ENCODE peak calls at places on chromosome 13, in ten cellular contexts. One of them, this sample, is unnamed.

GRCh38 chr13:51269039-51269438 is 46.8 kb downstream of the FAM124A start:
- DNase-seq in HFF-Myc: peak
- DNase-seq in CD8-positive, alpha-beta T cell: no peak
- DNase-seq in activated CD8-positive, alpha-beta T cell treated with anti-CD3 and anti-CD28 coated beads for 36 hours: no peak
- DNase-seq in omental fat pad: no peak
- DNase-seq in GM12878: no peak
- DNase-seq in HL-60: no peak
- DNase-seq in cardiac fibroblast: peak
- DNase-seq in BE2C: no peak
- DNase-seq in WTC11: no peak
- DNase-seq in this sample: no peak

GRCh38 chr13:27923794-27924528 is 4.2 kb downstream of the PDX1 start:
- DNase-seq in HFF-Myc: no peak
- DNase-seq in CD8-positive, alpha-beta T cell: no peak
- DNase-seq in activated CD8-positive, alpha-beta T cell treated with anti-CD3 and anti-CD28 coated beads for 36 hours: peak
- DNase-seq in omental fat pad: no peak
- DNase-seq in GM12878: no peak
- DNase-seq in HL-60: no peak
- DNase-seq in cardiac fibroblast: no peak
- DNase-seq in BE2C: no peak
- DNase-seq in WTC11: peak
- DNase-seq in this sample: no peak

GRCh38 chr13:109182777-109183465 is 553.5 kb downstream of the MYO16 start:
- DNase-seq in HFF-Myc: no peak
- DNase-seq in CD8-positive, alpha-beta T cell: no peak
- DNase-seq in activated CD8-positive, alpha-beta T cell treated with anti-CD3 and anti-CD28 coated beads for 36 hours: no peak
- DNase-seq in omental fat pad: no peak
- DNase-seq in GM12878: no peak
- DNase-seq in HL-60: no peak
- DNase-seq in cardiac fibroblast: no peak
- DNase-seq in BE2C: no peak
- DNase-seq in WTC11: no peak
- DNase-seq in this sample: no peak

GRCh38 chr13:53782400-53783030 is 753.9 kb downstream of the OLFM4 start:
- DNase-seq in HFF-Myc: peak
- DNase-seq in CD8-positive, alpha-beta T cell: no peak
- DNase-seq in activated CD8-positive, alpha-beta T cell treated with anti-CD3 and anti-CD28 coated beads for 36 hours: peak
- DNase-seq in omental fat pad: no peak
- DNase-seq in GM12878: peak
- DNase-seq in HL-60: peak
- DNase-seq in cardiac fibroblast: peak
- DNase-seq in BE2C: peak
- DNase-seq in WTC11: no peak
- DNase-seq in this sample: no peak

GRCh38 chr13:35630551-35631275 is 154.2 kb upstream of the MAB21L1 start:
- DNase-seq in HFF-Myc: peak
- DNase-seq in CD8-positive, alpha-beta T cell: no peak
- DNase-seq in activated CD8-positive, alpha-beta T cell treated with anti-CD3 and anti-CD28 coated beads for 36 hours: no peak
- DNase-seq in omental fat pad: no peak
- DNase-seq in GM12878: no peak
- DNase-seq in HL-60: no peak
- DNase-seq in cardiac fibroblast: peak
- DNase-seq in BE2C: peak
- DNase-seq in WTC11: peak
- DNase-seq in this sample: no peak

GRCh38 chr13:26502826-26503225 is 54.7 kb upstream of the WASF3 start:
- DNase-seq in HFF-Myc: peak
- DNase-seq in CD8-positive, alpha-beta T cell: no peak
- DNase-seq in activated CD8-positive, alpha-beta T cell treated with anti-CD3 and anti-CD28 coated beads for 36 hours: peak
- DNase-seq in omental fat pad: no peak
- DNase-seq in GM12878: no peak
- DNase-seq in HL-60: no peak
- DNase-seq in cardiac fibroblast: peak
- DNase-seq in BE2C: no peak
- DNase-seq in WTC11: no peak
- DNase-seq in this sample: no peak

GRCh38 chr13:51645154-51645650 is 60.9 kb downstream of the WDFY2 start:
- DNase-seq in HFF-Myc: no peak
- DNase-seq in CD8-positive, alpha-beta T cell: no peak
- DNase-seq in activated CD8-positive, alpha-beta T cell treated with anti-CD3 and anti-CD28 coated beads for 36 hours: peak
- DNase-seq in omental fat pad: no peak
- DNase-seq in GM12878: no peak
- DNase-seq in HL-60: peak
- DNase-seq in cardiac fibroblast: peak
- DNase-seq in BE2C: no peak
- DNase-seq in WTC11: no peak
- DNase-seq in this sample: no peak

GRCh38 chr13:50626031-50626643 is 217.4 kb downstream of the DLEU7 start:
- DNase-seq in HFF-Myc: no peak
- DNase-seq in CD8-positive, alpha-beta T cell: no peak
- DNase-seq in activated CD8-positive, alpha-beta T cell treated with anti-CD3 and anti-CD28 coated beads for 36 hours: no peak
- DNase-seq in omental fat pad: no peak
- DNase-seq in GM12878: no peak
- DNase-seq in HL-60: peak
- DNase-seq in cardiac fibroblast: peak
- DNase-seq in BE2C: no peak
- DNase-seq in WTC11: no peak
- DNase-seq in this sample: no peak

GRCh38 chr13:49495783-49496762 is at the start of gene PHF11:
- DNase-seq in HFF-Myc: peak
- DNase-seq in CD8-positive, alpha-beta T cell: peak
- DNase-seq in activated CD8-positive, alpha-beta T cell treated with anti-CD3 and anti-CD28 coated beads for 36 hours: peak
- DNase-seq in omental fat pad: peak
- DNase-seq in GM12878: peak
- DNase-seq in HL-60: peak
- DNase-seq in cardiac fibroblast: peak
- DNase-seq in BE2C: peak
- DNase-seq in WTC11: peak
- DNase-seq in this sample: peak

GRCh38 chr13:33349314-33349995 is 63.9 kb upstream of the STARD13 start:
- DNase-seq in HFF-Myc: no peak
- DNase-seq in CD8-positive, alpha-beta T cell: no peak
- DNase-seq in activated CD8-positive, alpha-beta T cell treated with anti-CD3 and anti-CD28 coated beads for 36 hours: no peak
- DNase-seq in omental fat pad: no peak
- DNase-seq in GM12878: no peak
- DNase-seq in HL-60: no peak
- DNase-seq in cardiac fibroblast: peak
- DNase-seq in BE2C: no peak
- DNase-seq in WTC11: peak
- DNase-seq in this sample: no peak

GRCh38 chr13:39144941-39145533 is 106.8 kb downstream of the NHLRC3 start:
- DNase-seq in HFF-Myc: peak
- DNase-seq in CD8-positive, alpha-beta T cell: no peak
- DNase-seq in activated CD8-positive, alpha-beta T cell treated with anti-CD3 and anti-CD28 coated beads for 36 hours: peak
- DNase-seq in omental fat pad: no peak
- DNase-seq in GM12878: no peak
- DNase-seq in HL-60: no peak
- DNase-seq in cardiac fibroblast: peak
- DNase-seq in BE2C: peak
- DNase-seq in WTC11: peak
- DNase-seq in this sample: no peak

GRCh38 chr13:45654633-45655349 is 39.3 kb upstream of the ERICH6B start:
- DNase-seq in HFF-Myc: no peak
- DNase-seq in CD8-positive, alpha-beta T cell: no peak
- DNase-seq in activated CD8-positive, alpha-beta T cell treated with anti-CD3 and anti-CD28 coated beads for 36 hours: no peak
- DNase-seq in omental fat pad: no peak
- DNase-seq in GM12878: no peak
- DNase-seq in HL-60: no peak
- DNase-seq in cardiac fibroblast: no peak
- DNase-seq in BE2C: no peak
- DNase-seq in WTC11: no peak
- DNase-seq in this sample: no peak

GRCh38 chr13:96994030-96994848 is at the start of gene OXGR1:
- DNase-seq in HFF-Myc: no peak
- DNase-seq in CD8-positive, alpha-beta T cell: no peak
- DNase-seq in activated CD8-positive, alpha-beta T cell treated with anti-CD3 and anti-CD28 coated beads for 36 hours: no peak
- DNase-seq in omental fat pad: no peak
- DNase-seq in GM12878: no peak
- DNase-seq in HL-60: no peak
- DNase-seq in cardiac fibroblast: no peak
- DNase-seq in BE2C: peak
- DNase-seq in WTC11: peak
- DNase-seq in this sample: no peak
- TF ChIP-seq CTCF in HFF-Myc: no peak
- TF ChIP-seq CTCF in CD8-positive, alpha-beta T cell: no peak
- TF ChIP-seq CTCF in activated CD8-positive, alpha-beta T cell treated with anti-CD3 and anti-CD28 coated beads for 36 hours: no peak
- TF ChIP-seq CTCF in omental fat pad: no peak
- TF ChIP-seq CTCF in GM12878: no peak
- TF ChIP-seq CTCF in HL-60: no peak
- TF ChIP-seq CTCF in cardiac fibroblast: no peak
- TF ChIP-seq CTCF in BE2C: no peak
- TF ChIP-seq CTCF in WTC11: no peak
- TF ChIP-seq CTCF in this sample: no peak

DNA sequence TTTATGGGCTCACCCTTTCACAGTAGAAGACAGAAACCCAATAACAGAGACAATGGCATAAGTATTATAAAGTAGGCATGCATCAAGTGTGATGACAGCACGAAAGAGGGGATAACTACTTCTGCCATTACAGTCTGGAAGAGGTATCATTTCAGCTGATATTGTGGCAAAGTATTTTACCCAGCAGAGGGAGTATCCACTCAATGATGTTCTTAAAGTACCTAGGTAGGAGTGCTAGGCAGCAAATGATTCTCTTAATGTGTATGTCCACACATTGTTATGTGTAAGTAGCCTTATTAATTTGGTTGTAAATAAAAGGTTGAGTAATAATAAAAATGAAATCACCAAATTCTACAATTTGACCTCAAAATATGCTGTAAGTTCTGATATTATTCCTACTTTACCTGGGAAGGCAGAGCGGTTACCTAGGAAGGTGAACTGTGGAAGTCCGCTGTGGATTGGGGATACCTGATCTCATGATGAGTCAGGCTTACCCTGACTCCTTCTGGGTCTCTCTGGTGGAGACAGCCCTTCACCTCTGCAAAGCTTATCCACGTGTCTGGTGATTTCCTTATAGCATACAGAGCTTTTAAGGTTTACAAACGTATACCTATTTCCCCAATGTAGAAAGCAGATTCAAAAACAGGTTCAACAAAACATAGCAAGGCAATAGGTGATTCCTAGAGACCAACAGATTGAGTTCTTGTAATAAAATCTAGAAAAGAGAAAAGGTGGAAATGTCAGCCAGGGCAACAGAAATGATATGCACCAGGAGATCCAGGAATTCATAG is 4.0 kb upstream of the UBAC2 start:
- DNase-seq in HFF-Myc: no peak
- DNase-seq in CD8-positive, alpha-beta T cell: no peak
- DNase-seq in activated CD8-positive, alpha-beta T cell treated with anti-CD3 and anti-CD28 coated beads for 36 hours: no peak
- DNase-seq in omental fat pad: no peak
- DNase-seq in GM12878: no peak
- DNase-seq in HL-60: no peak
- DNase-seq in cardiac fibroblast: no peak
- DNase-seq in BE2C: no peak
- DNase-seq in WTC11: no peak
- DNase-seq in this sample: no peak
- TF ChIP-seq CTCF in HFF-Myc: no peak
- TF ChIP-seq CTCF in CD8-positive, alpha-beta T cell: peak
- TF ChIP-seq CTCF in activated CD8-positive, alpha-beta T cell treated with anti-CD3 and anti-CD28 coated beads for 36 hours: peak
- TF ChIP-seq CTCF in omental fat pad: no peak
- TF ChIP-seq CTCF in GM12878: peak
- TF ChIP-seq CTCF in HL-60: no peak
- TF ChIP-seq CTCF in cardiac fibroblast: no peak
- TF ChIP-seq CTCF in BE2C: peak
- TF ChIP-seq CTCF in WTC11: no peak
- TF ChIP-seq CTCF in this sample: peak

GRCh38 chr13:23516190-23516589 is 54.0 kb upstream of the TNFRSF19 start:
- DNase-seq in HFF-Myc: no peak
- DNase-seq in CD8-positive, alpha-beta T cell: no peak
- DNase-seq in activated CD8-positive, alpha-beta T cell treated with anti-CD3 and anti-CD28 coated beads for 36 hours: no peak
- DNase-seq in omental fat pad: no peak
- DNase-seq in GM12878: no peak
- DNase-seq in HL-60: no peak
- DNase-seq in cardiac fibroblast: no peak
- DNase-seq in BE2C: no peak
- DNase-seq in WTC11: no peak
- DNase-seq in this sample: no peak

GRCh38 chr13:23516706-23517105 is 53.5 kb upstream of the TNFRSF19 start:
- DNase-seq in HFF-Myc: no peak
- DNase-seq in CD8-positive, alpha-beta T cell: no peak
- DNase-seq in activated CD8-positive, alpha-beta T cell treated with anti-CD3 and anti-CD28 coated beads for 36 hours: no peak
- DNase-seq in omental fat pad: no peak
- DNase-seq in GM12878: no peak
- DNase-seq in HL-60: no peak
- DNase-seq in cardiac fibroblast: no peak
- DNase-seq in BE2C: no peak
- DNase-seq in WTC11: no peak
- DNase-seq in this sample: no peak

GRCh38 chr13:23514076-23514475 is 56.1 kb upstream of the TNFRSF19 start:
- DNase-seq in HFF-Myc: no peak
- DNase-seq in CD8-positive, alpha-beta T cell: no peak
- DNase-seq in activated CD8-positive, alpha-beta T cell treated with anti-CD3 and anti-CD28 coated beads for 36 hours: no peak
- DNase-seq in omental fat pad: no peak
- DNase-seq in GM12878: no peak
- DNase-seq in HL-60: no peak
- DNase-seq in cardiac fibroblast: no peak
- DNase-seq in BE2C: no peak
- DNase-seq in WTC11: no peak
- DNase-seq in this sample: no peak

GRCh38 chr13:23515116-23515515 is 55.1 kb upstream of the TNFRSF19 start:
- DNase-seq in HFF-Myc: no peak
- DNase-seq in CD8-positive, alpha-beta T cell: no peak
- DNase-seq in activated CD8-positive, alpha-beta T cell treated with anti-CD3 and anti-CD28 coated beads for 36 hours: no peak
- DNase-seq in omental fat pad: no peak
- DNase-seq in GM12878: no peak
- DNase-seq in HL-60: no peak
- DNase-seq in cardiac fibroblast: no peak
- DNase-seq in BE2C: no peak
- DNase-seq in WTC11: no peak
- DNase-seq in this sample: no peak

GRCh38 chr13:23518231-23518630 is 52.0 kb upstream of the TNFRSF19 start:
- DNase-seq in HFF-Myc: no peak
- DNase-seq in CD8-positive, alpha-beta T cell: no peak
- DNase-seq in activated CD8-positive, alpha-beta T cell treated with anti-CD3 and anti-CD28 coated beads for 36 hours: no peak
- DNase-seq in omental fat pad: no peak
- DNase-seq in GM12878: no peak
- DNase-seq in HL-60: no peak
- DNase-seq in cardiac fibroblast: no peak
- DNase-seq in BE2C: no peak
- DNase-seq in WTC11: no peak
- DNase-seq in this sample: no peak
- TF ChIP-seq CTCF in HFF-Myc: no peak
- TF ChIP-seq CTCF in CD8-positive, alpha-beta T cell: no peak
- TF ChIP-seq CTCF in activated CD8-positive, alpha-beta T cell treated with anti-CD3 and anti-CD28 coated beads for 36 hours: no peak
- TF ChIP-seq CTCF in omental fat pad: no peak
- TF ChIP-seq CTCF in GM12878: no peak
- TF ChIP-seq CTCF in HL-60: no peak
- TF ChIP-seq CTCF in cardiac fibroblast: no peak
- TF ChIP-seq CTCF in BE2C: no peak
- TF ChIP-seq CTCF in WTC11: no peak
- TF ChIP-seq CTCF in this sample: no peak

DNA sequence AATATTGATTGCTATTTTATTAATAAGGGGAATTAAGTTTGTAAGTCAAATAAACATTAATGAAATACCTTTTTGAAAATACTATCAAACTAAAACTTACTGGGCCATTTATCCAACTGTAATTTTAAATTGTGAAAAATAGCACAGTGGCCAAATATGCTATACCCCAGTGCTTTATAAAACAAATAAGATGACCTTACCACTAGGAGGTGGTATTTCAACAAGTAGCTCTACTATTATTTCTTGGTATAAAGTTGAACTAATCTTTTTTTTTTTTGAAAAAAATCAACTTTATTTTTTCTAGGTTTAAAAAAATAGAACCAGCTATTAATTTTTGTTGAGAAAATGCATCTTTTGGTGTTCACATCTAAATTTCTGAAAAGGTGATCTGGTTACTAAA is 14.7 kb downstream of the LACC1 start:
- DNase-seq in HFF-Myc: no peak
- DNase-seq in CD8-positive, alpha-beta T cell: no peak
- DNase-seq in activated CD8-positive, alpha-beta T cell treated with anti-CD3 and anti-CD28 coated beads for 36 hours: no peak
- DNase-seq in omental fat pad: no peak
- DNase-seq in GM12878: no peak
- DNase-seq in HL-60: no peak
- DNase-seq in cardiac fibroblast: no peak
- DNase-seq in BE2C: no peak
- DNase-seq in WTC11: no peak
- DNase-seq in this sample: no peak
- TF ChIP-seq CTCF in HFF-Myc: no peak
- TF ChIP-seq CTCF in CD8-positive, alpha-beta T cell: peak
- TF ChIP-seq CTCF in activated CD8-positive, alpha-beta T cell treated with anti-CD3 and anti-CD28 coated beads for 36 hours: no peak
- TF ChIP-seq CTCF in omental fat pad: no peak
- TF ChIP-seq CTCF in GM12878: no peak
- TF ChIP-seq CTCF in HL-60: no peak
- TF ChIP-seq CTCF in cardiac fibroblast: peak
- TF ChIP-seq CTCF in BE2C: peak
- TF ChIP-seq CTCF in WTC11: no peak
- TF ChIP-seq CTCF in this sample: peak